ENCODE peak calls at places on chromosomes 7 and 10, in six cellular contexts. D is suprapubic skin, E is A673, W is stomach, Y is sigmoid colon, S is Peyer's patch. I is an unnamed sample.

GRCh38 chr10:84825330-84825729 is 496.9 kb downstream of the CCSER2 start:
- DNase-seq in D (no peak), Y (no peak), W (no peak), S (no peak), E (peak; percentile 12), I (no peak)

GRCh38 chr7:51314726-51315125 is 1.9 kb downstream of the COBL start:
- DNase-seq in W (peak; percentile 33), Y (peak; percentile 37), S (no peak), E (no peak), D (no peak), I (no peak)

GRCh38 chr7:156560696-156561210 is 79.8 kb upstream of the RNF32 start:
- DNase-seq in D (no peak), W (no peak), E (no peak), S (no peak), Y (no peak), I (no peak)

GRCh38 chr7:103613655-103614642 is 167.9 kb upstream of the SLC26A5 start:
- DNase-seq in S (no peak), E (peak; percentile 27), Y (no peak), D (no peak), W (no peak), I (no peak)

GRCh38 chr7:158695056-158695455 is 9.5 kb downstream of the NCAPG2 start:
- DNase-seq in S (no peak), W (no peak), Y (no peak), D (no peak), E (no peak), I (no peak)

GRCh38 chr10:89314676-89315075 is 12.8 kb downstream of the IFIT2 start:
- DNase-seq in Y (no peak), D (no peak), S (no peak), W (no peak), E (no peak), I (no peak)

GRCh38 chr10:28946479-28946878 is 269.2 kb downstream of the BAMBI start:
- DNase-seq in D (no peak), W (no peak), S (no peak), Y (no peak), E (no peak), I (no peak)

GRCh38 chr10:42646214-42646613 is 7.8 kb upstream of the ZNF33B start:
- DNase-seq in E (no peak), D (no peak), Y (no peak), S (no peak), W (no peak), I (no peak)

GRCh38 chr10:110777661-110778060 is 94.1 kb upstream of the PDCD4 start:
- DNase-seq in S (no peak), Y (no peak), D (no peak), E (no peak), W (no peak), I (no peak)

GRCh38 chr7:106166651-106167342 is 54.7 kb upstream of the SYPL1 start:
- DNase-seq in E (peak; percentile 77), W (peak; percentile 47), D (no peak), Y (no peak), S (no peak), I (peak; percentile 73)

GRCh38 chr10:131452926-131453771 is 141.6 kb upstream of the TCERG1L start:
- DNase-seq in W (no peak), Y (no peak), E (no peak), D (peak; percentile 78), S (no peak), I (no peak)

GRCh38 chr7:93226310-93226709 is at the start of gene HEPACAM2:
- DNase-seq in E (no peak), W (no peak), S (no peak), D (no peak), Y (no peak), I (no peak)

GRCh38 chr10:87734987-87735827 is 75.5 kb downstream of the PAPSS2 start:
- DNase-seq in D (no peak), W (no peak), Y (no peak), E (peak; percentile 87), S (no peak), I (peak; percentile 38)

GRCh38 chr7:7534031-7534430 is 1.6 kb downstream of the COL28A1 start:
- DNase-seq in S (no peak), E (no peak), Y (no peak), D (no peak), W (no peak), I (no peak)

GRCh38 chr7:22318376-22318775 is 38.6 kb downstream of the RAPGEF5 start:
- DNase-seq in Y (no peak), W (no peak), S (no peak), E (no peak), D (no peak), I (no peak)

GRCh38 chr10:82742478-82742877 is 867.5 kb downstream of the NRG3 start:
- DNase-seq in Y (no peak), E (no peak), W (peak; percentile 34), S (no peak), D (no peak), I (no peak)

GRCh38 chr7:86911703-86912102 is 147.8 kb downstream of the ELAPOR2 start:
- DNase-seq in Y (no peak), S (no peak), W (no peak), D (no peak), E (peak; percentile 10), I (no peak)

GRCh38 chr7:24381919-24382505 is 98.0 kb downstream of the NPY start:
- DNase-seq in D (no peak), E (peak; percentile 58), Y (no peak), W (no peak), S (no peak), I (no peak)
- TF ChIP-seq CTCF in D (no peak), E (peak; percentile 77), Y (no peak), W (no peak), S (no peak), I (no peak)

GRCh38 chr7:75981450-75982305 is 12.7 kb downstream of the TMEM120A start:
- DNase-seq in W (no peak), S (no peak), D (no peak), E (no peak), Y (peak; percentile 67), I (no peak)

GRCh38 chr7:75983471-75984129 is 10.8 kb downstream of the TMEM120A start:
- DNase-seq in D (no peak), Y (peak; percentile 64), S (no peak), E (no peak), W (no peak), I (no peak)

GRCh38 chr7:75980865-75981449 is 13.4 kb downstream of the TMEM120A start:
- DNase-seq in S (no peak), D (no peak), Y (no peak), W (no peak), E (no peak), I (no peak)

GRCh38 chr7:75984130-75985008 is 10.0 kb downstream of the TMEM120A start:
- DNase-seq in W (no peak), E (no peak), Y (no peak), D (no peak), S (no peak), I (no peak)

GRCh38 chr7:75982306-75983064 is 11.9 kb downstream of the TMEM120A start:
- DNase-seq in Y (peak; percentile 56), D (no peak), W (no peak), S (no peak), E (no peak), I (no peak)
- H3K36me3 ChIP-seq in Y (peaks cover 70% of the 10 kb centered on the region), D (peaks cover 81% of the 10 kb centered on the region), W (peaks cover 87% of the 10 kb centered on the region), S (peaks cover 90% of the 10 kb centered on the region), E (peaks cover 34% of the 10 kb centered on the region), I (peaks cover 84% of the 10 kb centered on the region)

GRCh38 chr10:27345455-27345909 is 104.9 kb upstream of the ACBD5 start:
- DNase-seq in D (no peak), W (no peak), Y (no peak), S (no peak), E (no peak), I (no peak)

GRCh38 chr10:27341001-27341400 is 100.4 kb upstream of the ACBD5 start:
- DNase-seq in E (no peak), D (no peak), Y (no peak), S (no peak), W (no peak), I (no peak)

GRCh38 chr10:27349987-27350386 is 109.4 kb upstream of the ACBD5 start:
- DNase-seq in Y (no peak), D (no peak), S (no peak), E (no peak), W (no peak), I (no peak)

DNA sequence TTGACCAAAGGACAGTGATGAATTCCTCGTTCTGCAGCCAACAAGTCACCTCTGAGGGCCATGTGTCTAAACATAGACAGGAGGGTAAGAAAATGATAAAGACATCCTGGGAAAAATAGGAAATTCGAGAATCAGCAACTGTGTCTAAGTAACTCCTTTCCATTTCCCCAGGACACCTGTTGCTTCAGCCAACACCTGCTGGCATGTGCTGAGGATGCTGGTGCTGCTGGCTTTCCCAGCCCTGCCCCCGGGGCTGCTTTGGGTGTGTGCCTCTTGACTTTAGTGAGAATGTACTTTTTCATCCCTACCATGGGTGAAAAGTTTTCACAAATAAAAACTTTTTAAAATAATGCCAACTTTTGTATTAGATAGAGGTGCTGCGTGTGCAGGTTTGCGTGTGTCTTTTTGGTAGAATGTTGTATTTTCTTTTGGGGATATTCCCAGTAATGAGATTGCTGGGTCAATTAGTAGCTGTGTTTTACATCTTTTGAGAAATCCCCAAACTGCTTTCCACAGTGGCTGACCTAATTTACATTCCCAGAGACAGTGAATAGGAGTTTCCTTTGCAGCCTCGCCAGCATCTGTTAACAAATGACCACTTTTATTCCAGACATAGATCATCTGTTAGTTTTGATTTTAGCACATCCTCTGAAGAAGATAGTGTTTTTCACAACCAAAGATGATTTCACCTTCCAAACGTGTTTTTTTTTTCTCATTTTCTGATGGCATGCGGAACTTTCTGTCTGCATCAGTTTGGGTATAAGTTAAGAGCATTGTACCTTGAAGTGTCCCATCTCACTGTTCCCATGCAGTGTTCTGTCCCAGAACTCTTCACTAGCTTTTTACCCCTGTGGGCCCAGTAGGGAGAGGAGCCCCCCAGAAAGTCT is 104.2 kb upstream of the ACBD5 start:
- DNase-seq in Y (no peak), S (no peak), E (no peak), W (no peak), D (no peak), I (no peak)
- H3K4me1 ChIP-seq in Y (no peaks in the 10 kb centered on the region), S (no peaks in the 10 kb centered on the region), E (no peaks in the 10 kb centered on the region), W (no peaks in the 10 kb centered on the region), D (no peaks in the 10 kb centered on the region), I (no peaks in the 10 kb centered on the region)

DNA sequence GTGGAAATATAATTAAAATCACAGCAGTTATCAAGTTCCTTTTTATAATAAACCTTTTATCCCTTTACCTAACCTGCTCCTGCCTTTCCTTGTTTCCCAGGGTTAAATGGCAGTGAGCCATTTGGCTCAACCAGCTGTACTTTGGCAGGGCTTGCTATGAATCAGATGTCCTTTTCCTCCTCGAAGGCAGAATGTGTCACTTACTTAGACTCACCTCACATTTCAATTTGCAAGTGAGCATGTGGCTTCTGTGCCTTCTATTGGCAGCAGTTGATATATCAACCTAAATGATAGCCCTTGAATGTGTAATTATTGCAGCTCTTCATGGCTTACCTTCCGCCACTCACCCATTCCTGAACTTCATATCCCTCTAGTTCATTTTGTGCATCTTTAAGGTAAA is 301.7 kb downstream of the CSTF2T start:
- DNase-seq in D (no peak), E (no peak), S (no peak), W (peak; percentile 89), Y (peak; percentile 73), I (peak; percentile 18)
- TF ChIP-seq CTCF in D (no peak), E (no peak), S (no peak), W (no peak), Y (no peak), I (no peak)

DNA sequence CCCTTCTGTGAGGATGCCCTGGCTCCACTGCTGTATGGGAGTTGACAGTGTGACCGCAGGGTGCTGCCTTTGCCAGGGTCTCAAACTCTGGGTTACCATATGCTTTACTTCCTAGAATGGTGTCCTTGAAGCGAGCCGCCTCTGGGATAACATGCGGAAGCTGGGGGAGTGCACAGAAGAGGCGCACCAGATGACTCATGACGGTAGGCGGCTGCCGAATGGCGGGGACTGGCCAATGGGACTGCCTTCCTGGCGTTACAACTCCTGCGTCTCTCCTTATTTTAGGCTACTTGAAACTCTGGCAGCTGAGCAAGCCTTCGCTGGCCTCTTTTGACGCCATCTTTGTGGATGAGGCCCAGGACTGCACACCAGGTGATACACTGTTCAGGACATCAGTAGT is 27.3 kb downstream of the FBH1 start:
- DNase-seq in D (no peak), E (no peak), W (no peak), Y (no peak), S (no peak), I (no peak)
- H3K36me3 ChIP-seq in D (peaks cover 95% of the 10 kb centered on the region), E (peaks cover 65% of the 10 kb centered on the region), W (peaks cover 100% of the 10 kb centered on the region), Y (peaks cover 70% of the 10 kb centered on the region), S (peaks cover 98% of the 10 kb centered on the region), I (peaks cover 99% of the 10 kb centered on the region)

I was measured in tibial nerve.